ENCODE peak calls at places on chromosomes 3 and 15, in ten cellular contexts. One of them, this sample, is unnamed.

GRCh38 chr3:3170998-3171397 is 8.5 kb downstream of the CRBN start:
- DNase-seq in SK-N-SH: peak
- DNase-seq in tibial nerve: no peak
- DNase-seq in HepG2: no peak
- DNase-seq in A549: peak
- DNase-seq in suprapubic skin: no peak
- DNase-seq in sigmoid colon: no peak
- DNase-seq in transverse colon: no peak
- DNase-seq in GM12878: no peak
- DNase-seq in stomach: no peak
- DNase-seq in this sample: no peak

GRCh38 chr3:168467085-168467714 is 371.5 kb upstream of the GOLIM4 start:
- DNase-seq in SK-N-SH: peak
- DNase-seq in tibial nerve: no peak
- DNase-seq in HepG2: no peak
- DNase-seq in A549: no peak
- DNase-seq in suprapubic skin: no peak
- DNase-seq in sigmoid colon: no peak
- DNase-seq in transverse colon: no peak
- DNase-seq in GM12878: peak
- DNase-seq in stomach: no peak
- DNase-seq in this sample: no peak

GRCh38 chr15:45849136-45849535 is 214.3 kb downstream of the SQOR start:
- DNase-seq in SK-N-SH: no peak
- DNase-seq in tibial nerve: no peak
- DNase-seq in HepG2: no peak
- DNase-seq in A549: no peak
- DNase-seq in suprapubic skin: no peak
- DNase-seq in sigmoid colon: no peak
- DNase-seq in transverse colon: no peak
- DNase-seq in GM12878: no peak
- DNase-seq in stomach: no peak
- DNase-seq in this sample: no peak

GRCh38 chr3:168544097-168544957 is 448.6 kb upstream of the GOLIM4 start:
- DNase-seq in SK-N-SH: no peak
- DNase-seq in tibial nerve: no peak
- DNase-seq in HepG2: no peak
- DNase-seq in A549: no peak
- DNase-seq in suprapubic skin: no peak
- DNase-seq in sigmoid colon: no peak
- DNase-seq in transverse colon: no peak
- DNase-seq in GM12878: no peak
- DNase-seq in stomach: no peak
- DNase-seq in this sample: no peak

GRCh38 chr15:85407421-85408269 is 27.2 kb downstream of the AKAP13 start:
- DNase-seq in SK-N-SH: no peak
- DNase-seq in tibial nerve: no peak
- DNase-seq in HepG2: peak
- DNase-seq in A549: peak
- DNase-seq in suprapubic skin: no peak
- DNase-seq in sigmoid colon: no peak
- DNase-seq in transverse colon: no peak
- DNase-seq in GM12878: no peak
- DNase-seq in stomach: no peak
- DNase-seq in this sample: no peak

GRCh38 chr3:56836276-56837163 is 34.8 kb upstream of the ARHGEF3 start:
- DNase-seq in SK-N-SH: no peak
- DNase-seq in tibial nerve: no peak
- DNase-seq in HepG2: peak
- DNase-seq in A549: no peak
- DNase-seq in suprapubic skin: no peak
- DNase-seq in sigmoid colon: no peak
- DNase-seq in transverse colon: no peak
- DNase-seq in GM12878: no peak
- DNase-seq in stomach: no peak
- DNase-seq in this sample: no peak

GRCh38 chr15:75307778-75308390 is 25.2 kb downstream of the GOLGA6D start:
- DNase-seq in SK-N-SH: peak
- DNase-seq in tibial nerve: no peak
- DNase-seq in HepG2: peak
- DNase-seq in A549: peak
- DNase-seq in suprapubic skin: no peak
- DNase-seq in sigmoid colon: peak
- DNase-seq in transverse colon: peak
- DNase-seq in GM12878: no peak
- DNase-seq in stomach: peak
- DNase-seq in this sample: no peak

GRCh38 chr15:80706161-80706560 is 11.1 kb downstream of the ABHD17C start:
- DNase-seq in SK-N-SH: no peak
- DNase-seq in tibial nerve: no peak
- DNase-seq in HepG2: no peak
- DNase-seq in A549: no peak
- DNase-seq in suprapubic skin: no peak
- DNase-seq in sigmoid colon: no peak
- DNase-seq in transverse colon: no peak
- DNase-seq in GM12878: no peak
- DNase-seq in stomach: no peak
- DNase-seq in this sample: no peak

GRCh38 chr15:62848631-62849050 is 193.9 kb upstream of the TPM1 start:
- DNase-seq in SK-N-SH: no peak
- DNase-seq in tibial nerve: no peak
- DNase-seq in HepG2: peak
- DNase-seq in A549: no peak
- DNase-seq in suprapubic skin: no peak
- DNase-seq in sigmoid colon: peak
- DNase-seq in transverse colon: no peak
- DNase-seq in GM12878: no peak
- DNase-seq in stomach: no peak
- DNase-seq in this sample: no peak

GRCh38 chr3:8456118-8456811 is 45.4 kb upstream of the LMCD1 start:
- DNase-seq in SK-N-SH: no peak
- DNase-seq in tibial nerve: no peak
- DNase-seq in HepG2: no peak
- DNase-seq in A549: peak
- DNase-seq in suprapubic skin: no peak
- DNase-seq in sigmoid colon: no peak
- DNase-seq in transverse colon: no peak
- DNase-seq in GM12878: no peak
- DNase-seq in stomach: no peak
- DNase-seq in this sample: peak

GRCh38 chr3:184336484-184337230 is 743 bp upstream of the FAM131A start:
- DNase-seq in SK-N-SH: peak
- DNase-seq in tibial nerve: no peak
- DNase-seq in HepG2: peak
- DNase-seq in A549: no peak
- DNase-seq in suprapubic skin: no peak
- DNase-seq in sigmoid colon: peak
- DNase-seq in transverse colon: peak
- DNase-seq in GM12878: no peak
- DNase-seq in stomach: peak
- DNase-seq in this sample: peak

GRCh38 chr15:59879506-59879905 is 124.6 kb upstream of the FOXB1 start:
- DNase-seq in SK-N-SH: no peak
- DNase-seq in tibial nerve: no peak
- DNase-seq in HepG2: no peak
- DNase-seq in A549: no peak
- DNase-seq in suprapubic skin: no peak
- DNase-seq in sigmoid colon: no peak
- DNase-seq in transverse colon: no peak
- DNase-seq in GM12878: no peak
- DNase-seq in stomach: no peak
- DNase-seq in this sample: no peak

GRCh38 chr3:143979813-143980212 is 8.2 kb downstream of the DIPK2A start:
- DNase-seq in SK-N-SH: no peak
- DNase-seq in tibial nerve: no peak
- DNase-seq in HepG2: no peak
- DNase-seq in A549: no peak
- DNase-seq in suprapubic skin: no peak
- DNase-seq in sigmoid colon: no peak
- DNase-seq in transverse colon: no peak
- DNase-seq in GM12878: no peak
- DNase-seq in stomach: no peak
- DNase-seq in this sample: no peak

DNA sequence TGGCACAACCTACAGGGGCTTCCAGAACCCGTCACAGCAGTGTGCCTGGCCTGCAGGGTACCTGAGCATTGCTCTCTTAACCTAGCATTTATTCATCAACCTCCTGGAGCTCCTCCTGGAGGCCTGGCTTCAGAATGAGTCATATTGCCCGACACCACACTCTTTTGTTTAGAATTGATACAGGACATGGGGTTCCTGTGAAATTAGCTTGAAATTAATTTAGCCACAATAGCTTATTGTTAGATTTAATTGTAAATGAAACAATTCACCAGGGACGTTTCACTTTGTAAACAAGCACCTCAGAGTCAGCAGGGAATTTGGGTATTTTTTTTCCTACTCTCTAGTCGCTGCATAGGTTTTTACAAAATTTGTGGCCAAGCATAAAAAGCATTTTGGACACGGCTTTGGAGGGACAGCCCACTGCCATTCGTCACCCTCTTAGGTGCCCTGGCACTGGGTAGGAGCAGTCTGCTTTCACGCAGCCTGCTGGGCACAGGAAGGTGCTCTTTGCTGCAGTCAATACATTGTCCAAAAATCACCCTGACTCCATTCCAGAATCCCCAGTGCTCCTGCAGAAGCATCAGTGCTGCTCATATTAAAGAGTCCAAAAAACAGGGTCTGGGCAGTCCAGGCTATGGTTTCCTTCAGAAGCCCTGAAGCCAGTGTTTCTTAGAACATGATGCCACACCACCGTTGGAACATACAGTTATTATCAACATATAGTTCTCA is 60.8 kb upstream of the MEF2A start:
- DNase-seq in SK-N-SH: no peak
- DNase-seq in tibial nerve: no peak
- DNase-seq in HepG2: peak
- DNase-seq in A549: no peak
- DNase-seq in suprapubic skin: no peak
- DNase-seq in sigmoid colon: no peak
- DNase-seq in transverse colon: no peak
- DNase-seq in GM12878: no peak
- DNase-seq in stomach: no peak
- DNase-seq in this sample: no peak
- H3K4me3 ChIP-seq in SK-N-SH: no peak
- H3K4me3 ChIP-seq in tibial nerve: no peak
- H3K4me3 ChIP-seq in HepG2: no peak
- H3K4me3 ChIP-seq in A549: no peak
- H3K4me3 ChIP-seq in suprapubic skin: no peak
- H3K4me3 ChIP-seq in sigmoid colon: no peak
- H3K4me3 ChIP-seq in transverse colon: no peak
- H3K4me3 ChIP-seq in GM12878: peak
- H3K4me3 ChIP-seq in stomach: no peak
- H3K4me3 ChIP-seq in this sample: no peak

DNA sequence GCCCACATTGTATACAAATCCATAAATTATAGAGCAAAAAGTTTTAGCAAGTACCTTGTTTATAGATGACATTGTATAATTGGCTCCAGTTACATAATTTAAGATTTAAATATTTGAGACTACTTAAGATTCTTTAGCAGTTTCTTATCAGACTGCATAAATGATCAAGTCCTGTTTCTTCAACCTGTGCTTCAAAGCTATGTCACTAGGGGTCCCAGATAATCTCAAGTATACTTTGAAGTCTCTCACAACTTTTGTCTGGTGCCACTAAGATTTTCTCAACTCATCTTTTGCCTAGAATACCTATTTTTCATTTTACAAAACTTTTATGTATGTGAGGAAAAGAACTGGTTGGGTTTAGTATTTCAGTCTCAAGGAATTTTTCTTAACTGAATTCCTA is 205.5 kb downstream of the STAG1 start:
- DNase-seq in SK-N-SH: no peak
- DNase-seq in tibial nerve: no peak
- DNase-seq in HepG2: no peak
- DNase-seq in A549: no peak
- DNase-seq in suprapubic skin: no peak
- DNase-seq in sigmoid colon: no peak
- DNase-seq in transverse colon: no peak
- DNase-seq in GM12878: no peak
- DNase-seq in stomach: no peak
- DNase-seq in this sample: no peak
- TF ChIP-seq CTCF in SK-N-SH: peak
- TF ChIP-seq CTCF in tibial nerve: no peak
- TF ChIP-seq CTCF in HepG2: no peak
- TF ChIP-seq CTCF in A549: no peak
- TF ChIP-seq CTCF in suprapubic skin: no peak
- TF ChIP-seq CTCF in sigmoid colon: no peak
- TF ChIP-seq CTCF in transverse colon: no peak
- TF ChIP-seq CTCF in GM12878: peak
- TF ChIP-seq CTCF in stomach: no peak
- TF ChIP-seq CTCF in this sample: no peak

GRCh38 chr3:11576453-11576852 is 67.3 kb downstream of the VGLL4 start:
- DNase-seq in SK-N-SH: no peak
- DNase-seq in tibial nerve: no peak
- DNase-seq in HepG2: no peak
- DNase-seq in A549: no peak
- DNase-seq in suprapubic skin: no peak
- DNase-seq in sigmoid colon: no peak
- DNase-seq in transverse colon: no peak
- DNase-seq in GM12878: no peak
- DNase-seq in stomach: no peak
- DNase-seq in this sample: no peak
- TF ChIP-seq EP300 in SK-N-SH: no peak
- TF ChIP-seq EP300 in tibial nerve: no peak
- TF ChIP-seq EP300 in HepG2: no peak
- TF ChIP-seq EP300 in A549: no peak
- TF ChIP-seq EP300 in suprapubic skin: no peak
- TF ChIP-seq EP300 in sigmoid colon: no peak
- TF ChIP-seq EP300 in transverse colon: no peak
- TF ChIP-seq EP300 in GM12878: no peak
- TF ChIP-seq EP300 in stomach: no peak
- TF ChIP-seq EP300 in this sample: no peak

GRCh38 chr3:69541059-69541471 is 155.2 kb upstream of the FRMD4B start:
- DNase-seq in SK-N-SH: peak
- DNase-seq in tibial nerve: no peak
- DNase-seq in HepG2: no peak
- DNase-seq in A549: no peak
- DNase-seq in suprapubic skin: no peak
- DNase-seq in sigmoid colon: no peak
- DNase-seq in transverse colon: no peak
- DNase-seq in GM12878: no peak
- DNase-seq in stomach: no peak
- DNase-seq in this sample: no peak

GRCh38 chr3:69543080-69543429 is 157.2 kb upstream of the FRMD4B start:
- DNase-seq in SK-N-SH: no peak
- DNase-seq in tibial nerve: no peak
- DNase-seq in HepG2: no peak
- DNase-seq in A549: no peak
- DNase-seq in suprapubic skin: no peak
- DNase-seq in sigmoid colon: no peak
- DNase-seq in transverse colon: no peak
- DNase-seq in GM12878: no peak
- DNase-seq in stomach: no peak
- DNase-seq in this sample: no peak

GRCh38 chr3:69542265-69543079 is 156.6 kb upstream of the FRMD4B start:
- DNase-seq in SK-N-SH: peak
- DNase-seq in tibial nerve: no peak
- DNase-seq in HepG2: no peak
- DNase-seq in A549: no peak
- DNase-seq in suprapubic skin: peak
- DNase-seq in sigmoid colon: no peak
- DNase-seq in transverse colon: no peak
- DNase-seq in GM12878: no peak
- DNase-seq in stomach: no peak
- DNase-seq in this sample: peak

GRCh38 chr3:69536306-69537020 is 150.6 kb upstream of the FRMD4B start:
- DNase-seq in SK-N-SH: no peak
- DNase-seq in tibial nerve: no peak
- DNase-seq in HepG2: no peak
- DNase-seq in A549: no peak
- DNase-seq in suprapubic skin: no peak
- DNase-seq in sigmoid colon: no peak
- DNase-seq in transverse colon: no peak
- DNase-seq in GM12878: no peak
- DNase-seq in stomach: no peak
- DNase-seq in this sample: peak

GRCh38 chr3:69541823-69542264 is 156.0 kb upstream of the FRMD4B start:
- DNase-seq in SK-N-SH: peak
- DNase-seq in tibial nerve: no peak
- DNase-seq in HepG2: no peak
- DNase-seq in A549: no peak
- DNase-seq in suprapubic skin: peak
- DNase-seq in sigmoid colon: no peak
- DNase-seq in transverse colon: no peak
- DNase-seq in GM12878: no peak
- DNase-seq in stomach: no peak
- DNase-seq in this sample: peak
- H3K4me3 ChIP-seq in SK-N-SH: no peak
- H3K4me3 ChIP-seq in tibial nerve: peak
- H3K4me3 ChIP-seq in HepG2: no peak
- H3K4me3 ChIP-seq in A549: peak
- H3K4me3 ChIP-seq in suprapubic skin: peak
- H3K4me3 ChIP-seq in sigmoid colon: peak
- H3K4me3 ChIP-seq in transverse colon: no peak
- H3K4me3 ChIP-seq in GM12878: no peak
- H3K4me3 ChIP-seq in stomach: peak
- H3K4me3 ChIP-seq in this sample: peak